ENCODE peak calls at places on chromosomes 2 and 18, in ten cellular contexts. One of them, this sample, is unnamed.

GRCh38 chr18:33959609-33960008 is 265.1 kb downstream of the NOL4 start:
- DNase-seq in AG04450: no peak
- DNase-seq in uterus: no peak
- DNase-seq in A549: no peak
- DNase-seq in right lobe of liver: no peak
- DNase-seq in IMR-90: no peak
- DNase-seq in astrocyte of the spinal cord: no peak
- DNase-seq in ovary: no peak
- DNase-seq in transverse colon: no peak
- DNase-seq in CD8-positive, alpha-beta memory T cell: no peak
- DNase-seq in this sample: no peak

GRCh38 chr2:9422321-9423099 is 818 bp downstream of the ITGB1BP1 start:
- DNase-seq in astrocyte of the spinal cord: peak; percentile 28
- DNase-seq in CD8-positive, alpha-beta memory T cell: peak; percentile 39
- DNase-seq in IMR-90: peak; percentile 33
- DNase-seq in uterus: peak; percentile 44
- DNase-seq in A549: peak; percentile 71
- DNase-seq in right lobe of liver: peak; percentile 55
- DNase-seq in transverse colon: peak; percentile 45
- DNase-seq in ovary: no peak
- DNase-seq in AG04450: no peak
- DNase-seq in this sample: peak; percentile 35

GRCh38 chr2:237593596-237594310 is 3.2 kb upstream of the RAB17 start:
- DNase-seq in astrocyte of the spinal cord: no peak
- DNase-seq in AG04450: no peak
- DNase-seq in right lobe of liver: no peak
- DNase-seq in IMR-90: no peak
- DNase-seq in A549: no peak
- DNase-seq in CD8-positive, alpha-beta memory T cell: no peak
- DNase-seq in ovary: no peak
- DNase-seq in transverse colon: no peak
- DNase-seq in uterus: no peak
- DNase-seq in this sample: no peak

GRCh38 chr18:52716926-52717325 is 376.9 kb downstream of the DCC start:
- DNase-seq in AG04450: no peak
- DNase-seq in ovary: no peak
- DNase-seq in right lobe of liver: peak; percentile 50
- DNase-seq in transverse colon: peak; percentile 73
- DNase-seq in CD8-positive, alpha-beta memory T cell: no peak
- DNase-seq in uterus: no peak
- DNase-seq in IMR-90: peak; percentile 5
- DNase-seq in A549: peak; percentile 5
- DNase-seq in astrocyte of the spinal cord: peak; percentile 53
- DNase-seq in this sample: peak; percentile 22

GRCh38 chr2:77479895-77480294 is 42.3 kb downstream of the LRRTM4 start:
- DNase-seq in IMR-90: no peak
- DNase-seq in right lobe of liver: no peak
- DNase-seq in uterus: no peak
- DNase-seq in A549: no peak
- DNase-seq in ovary: no peak
- DNase-seq in CD8-positive, alpha-beta memory T cell: no peak
- DNase-seq in astrocyte of the spinal cord: peak; percentile 43
- DNase-seq in AG04450: no peak
- DNase-seq in transverse colon: no peak
- DNase-seq in this sample: no peak

GRCh38 chr2:7180641-7181370 is 263.6 kb downstream of the RNF144A start:
- DNase-seq in ovary: peak; percentile 37
- DNase-seq in IMR-90: no peak
- DNase-seq in astrocyte of the spinal cord: peak; percentile 73
- DNase-seq in right lobe of liver: no peak
- DNase-seq in uterus: no peak
- DNase-seq in transverse colon: no peak
- DNase-seq in CD8-positive, alpha-beta memory T cell: no peak
- DNase-seq in A549: peak; percentile 47
- DNase-seq in AG04450: no peak
- DNase-seq in this sample: peak; percentile 31

GRCh38 chr2:173545364-173545734 is 190.7 kb downstream of the CDCA7 start:
- DNase-seq in right lobe of liver: no peak
- DNase-seq in IMR-90: peak; percentile 2
- DNase-seq in CD8-positive, alpha-beta memory T cell: no peak
- DNase-seq in AG04450: no peak
- DNase-seq in uterus: no peak
- DNase-seq in ovary: no peak
- DNase-seq in A549: no peak
- DNase-seq in astrocyte of the spinal cord: peak; percentile 29
- DNase-seq in transverse colon: no peak
- DNase-seq in this sample: peak; percentile 27

GRCh38 chr2:45706028-45706427 is 54.6 kb downstream of the PRKCE start:
- DNase-seq in CD8-positive, alpha-beta memory T cell: no peak
- DNase-seq in astrocyte of the spinal cord: peak; percentile 30
- DNase-seq in transverse colon: no peak
- DNase-seq in ovary: no peak
- DNase-seq in A549: no peak
- DNase-seq in right lobe of liver: no peak
- DNase-seq in AG04450: no peak
- DNase-seq in IMR-90: peak; percentile 24
- DNase-seq in uterus: no peak
- DNase-seq in this sample: peak; percentile 69

GRCh38 chr2:113149553-113150257 is 22.3 kb downstream of the IL1RN start:
- DNase-seq in transverse colon: no peak
- DNase-seq in uterus: no peak
- DNase-seq in A549: no peak
- DNase-seq in AG04450: no peak
- DNase-seq in CD8-positive, alpha-beta memory T cell: no peak
- DNase-seq in IMR-90: no peak
- DNase-seq in astrocyte of the spinal cord: no peak
- DNase-seq in ovary: no peak
- DNase-seq in right lobe of liver: no peak
- DNase-seq in this sample: no peak
- H3K4me3 ChIP-seq in transverse colon: no peak overlapping the region
- H3K4me3 ChIP-seq in uterus: no peak overlapping the region
- H3K4me3 ChIP-seq in A549: no peak overlapping the region
- H3K4me3 ChIP-seq in AG04450: no peak overlapping the region
- H3K4me3 ChIP-seq in CD8-positive, alpha-beta memory T cell: no peak overlapping the region
- H3K4me3 ChIP-seq in IMR-90: no peak overlapping the region
- H3K4me3 ChIP-seq in astrocyte of the spinal cord: no peak overlapping the region
- H3K4me3 ChIP-seq in ovary: no peak overlapping the region
- H3K4me3 ChIP-seq in right lobe of liver: no peak overlapping the region
- H3K4me3 ChIP-seq in this sample: no peak overlapping the region

GRCh38 chr18:3771121-3771971 is 321.4 kb downstream of the TGIF1 start:
- DNase-seq in transverse colon: peak; percentile 85
- DNase-seq in astrocyte of the spinal cord: peak; percentile 92
- DNase-seq in ovary: peak; percentile 90
- DNase-seq in IMR-90: peak; percentile 96
- DNase-seq in CD8-positive, alpha-beta memory T cell: peak; percentile 55
- DNase-seq in right lobe of liver: peak; percentile 87
- DNase-seq in AG04450: peak; percentile 88
- DNase-seq in A549: peak; percentile 73
- DNase-seq in uterus: peak; percentile 85
- DNase-seq in this sample: peak; percentile 91
- H3K4me3 ChIP-seq in transverse colon: no peak overlapping the region
- H3K4me3 ChIP-seq in astrocyte of the spinal cord: peak overlapping the region; percentile 43
- H3K4me3 ChIP-seq in ovary: peak overlapping the region; percentile 20
- H3K4me3 ChIP-seq in IMR-90: peak overlapping the region; percentile 60
- H3K4me3 ChIP-seq in CD8-positive, alpha-beta memory T cell: peak overlapping the region; percentile 21
- H3K4me3 ChIP-seq in right lobe of liver: peak overlapping the region; percentile 10
- H3K4me3 ChIP-seq in AG04450: peak overlapping the region; percentile 52
- H3K4me3 ChIP-seq in A549: peak overlapping the region; percentile 32
- H3K4me3 ChIP-seq in uterus: peak overlapping the region; percentile 33
- H3K4me3 ChIP-seq in this sample: peak overlapping the region; percentile 54

GRCh38 chr2:29139731-29140130 is 24.5 kb downstream of the CLIP4 start:
- DNase-seq in AG04450: no peak
- DNase-seq in uterus: no peak
- DNase-seq in ovary: no peak
- DNase-seq in IMR-90: no peak
- DNase-seq in right lobe of liver: no peak
- DNase-seq in CD8-positive, alpha-beta memory T cell: no peak
- DNase-seq in A549: no peak
- DNase-seq in transverse colon: no peak
- DNase-seq in astrocyte of the spinal cord: no peak
- DNase-seq in this sample: no peak
- H3K4me3 ChIP-seq in AG04450: no peak overlapping the region
- H3K4me3 ChIP-seq in uterus: no peak overlapping the region
- H3K4me3 ChIP-seq in ovary: no peak overlapping the region
- H3K4me3 ChIP-seq in IMR-90: no peak overlapping the region
- H3K4me3 ChIP-seq in right lobe of liver: no peak overlapping the region
- H3K4me3 ChIP-seq in CD8-positive, alpha-beta memory T cell: no peak overlapping the region
- H3K4me3 ChIP-seq in A549: no peak overlapping the region
- H3K4me3 ChIP-seq in transverse colon: no peak overlapping the region
- H3K4me3 ChIP-seq in astrocyte of the spinal cord: no peak overlapping the region
- H3K4me3 ChIP-seq in this sample: no peak overlapping the region

DNA sequence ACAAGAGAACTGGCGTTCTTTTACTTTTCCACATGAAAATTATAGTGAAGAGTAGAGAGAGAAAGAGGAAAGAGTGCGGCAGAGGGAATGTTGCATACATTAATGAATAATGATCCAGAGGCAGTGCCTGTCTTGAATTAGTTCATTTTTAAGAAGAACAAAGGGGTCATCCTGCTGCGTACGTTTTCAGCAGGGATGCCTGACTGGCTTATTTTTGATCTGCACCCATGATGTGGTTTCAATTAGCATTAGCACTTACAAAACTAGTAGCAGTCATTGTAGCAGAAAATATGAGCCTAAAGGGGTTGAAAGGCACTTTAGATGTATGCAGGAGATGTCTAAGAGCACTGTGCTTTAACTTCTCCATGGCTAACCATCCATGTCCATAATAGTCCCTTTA is 612.6 kb downstream of the NYAP2 start:
- DNase-seq in right lobe of liver: no peak
- DNase-seq in uterus: no peak
- DNase-seq in astrocyte of the spinal cord: no peak
- DNase-seq in CD8-positive, alpha-beta memory T cell: no peak
- DNase-seq in A549: no peak
- DNase-seq in IMR-90: no peak
- DNase-seq in transverse colon: no peak
- DNase-seq in AG04450: no peak
- DNase-seq in ovary: no peak
- DNase-seq in this sample: no peak
- H3K4me3 ChIP-seq in right lobe of liver: no peak overlapping the region
- H3K4me3 ChIP-seq in uterus: no peak overlapping the region
- H3K4me3 ChIP-seq in astrocyte of the spinal cord: no peak overlapping the region
- H3K4me3 ChIP-seq in CD8-positive, alpha-beta memory T cell: no peak overlapping the region
- H3K4me3 ChIP-seq in A549: no peak overlapping the region
- H3K4me3 ChIP-seq in IMR-90: no peak overlapping the region
- H3K4me3 ChIP-seq in transverse colon: no peak overlapping the region
- H3K4me3 ChIP-seq in AG04450: no peak overlapping the region
- H3K4me3 ChIP-seq in ovary: no peak overlapping the region
- H3K4me3 ChIP-seq in this sample: no peak overlapping the region

DNA sequence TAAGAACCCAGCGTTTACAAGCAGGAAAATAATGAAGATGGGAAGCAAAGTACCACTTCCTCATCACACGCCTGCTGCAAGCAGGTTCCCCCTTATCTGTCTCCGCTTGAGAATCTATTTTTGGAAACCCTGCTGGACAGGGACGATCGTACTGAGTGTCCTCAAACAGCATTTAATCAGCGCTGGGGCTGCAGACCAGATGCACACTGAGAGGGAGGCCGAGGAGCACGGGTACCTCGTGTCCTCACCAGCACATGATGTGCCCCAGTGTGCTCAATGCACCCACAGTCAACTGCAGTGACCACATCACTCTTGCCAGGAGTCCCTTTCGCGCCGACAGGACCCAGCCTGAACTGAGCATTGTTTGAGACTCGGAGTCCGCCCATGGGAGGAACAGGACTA is 160.3 kb downstream of the HDAC4 start:
- DNase-seq in ovary: no peak
- DNase-seq in uterus: peak; percentile 22
- DNase-seq in astrocyte of the spinal cord: no peak
- DNase-seq in right lobe of liver: peak; percentile 64
- DNase-seq in A549: no peak
- DNase-seq in IMR-90: no peak
- DNase-seq in AG04450: no peak
- DNase-seq in transverse colon: peak; percentile 40
- DNase-seq in CD8-positive, alpha-beta memory T cell: no peak
- DNase-seq in this sample: no peak
- H3K4me3 ChIP-seq in ovary: no peak overlapping the region
- H3K4me3 ChIP-seq in uterus: no peak overlapping the region
- H3K4me3 ChIP-seq in astrocyte of the spinal cord: no peak overlapping the region
- H3K4me3 ChIP-seq in right lobe of liver: no peak overlapping the region
- H3K4me3 ChIP-seq in A549: no peak overlapping the region
- H3K4me3 ChIP-seq in IMR-90: no peak overlapping the region
- H3K4me3 ChIP-seq in AG04450: no peak overlapping the region
- H3K4me3 ChIP-seq in transverse colon: no peak overlapping the region
- H3K4me3 ChIP-seq in CD8-positive, alpha-beta memory T cell: no peak overlapping the region
- H3K4me3 ChIP-seq in this sample: no peak overlapping the region

GRCh38 chr2:238854699-238855111 is 6.8 kb downstream of the TWIST2 start:
- DNase-seq in uterus: no peak
- DNase-seq in right lobe of liver: no peak
- DNase-seq in A549: no peak
- DNase-seq in ovary: no peak
- DNase-seq in transverse colon: no peak
- DNase-seq in AG04450: no peak
- DNase-seq in CD8-positive, alpha-beta memory T cell: no peak
- DNase-seq in IMR-90: no peak
- DNase-seq in astrocyte of the spinal cord: no peak
- DNase-seq in this sample: no peak
- H3K4me3 ChIP-seq in uterus: no peak overlapping the region
- H3K4me3 ChIP-seq in right lobe of liver: no peak overlapping the region
- H3K4me3 ChIP-seq in A549: no peak overlapping the region
- H3K4me3 ChIP-seq in ovary: no peak overlapping the region
- H3K4me3 ChIP-seq in transverse colon: no peak overlapping the region
- H3K4me3 ChIP-seq in AG04450: no peak overlapping the region
- H3K4me3 ChIP-seq in CD8-positive, alpha-beta memory T cell: no peak overlapping the region
- H3K4me3 ChIP-seq in IMR-90: no peak overlapping the region
- H3K4me3 ChIP-seq in astrocyte of the spinal cord: no peak overlapping the region
- H3K4me3 ChIP-seq in this sample: peak overlapping the region; percentile 99

GRCh38 chr18:57780318-57781127 is 22.6 kb downstream of the ATP8B1 start:
- DNase-seq in IMR-90: peak; percentile 94
- DNase-seq in A549: no peak
- DNase-seq in uterus: peak; percentile 37
- DNase-seq in astrocyte of the spinal cord: peak; percentile 95
- DNase-seq in ovary: no peak
- DNase-seq in transverse colon: no peak
- DNase-seq in CD8-positive, alpha-beta memory T cell: no peak
- DNase-seq in right lobe of liver: no peak
- DNase-seq in AG04450: peak; percentile 78
- DNase-seq in this sample: peak; percentile 75
- H3K4me3 ChIP-seq in IMR-90: peak overlapping the region; percentile 4
- H3K4me3 ChIP-seq in A549: no peak overlapping the region
- H3K4me3 ChIP-seq in uterus: no peak overlapping the region
- H3K4me3 ChIP-seq in astrocyte of the spinal cord: no peak overlapping the region
- H3K4me3 ChIP-seq in ovary: peak overlapping the region; percentile 3
- H3K4me3 ChIP-seq in transverse colon: no peak overlapping the region
- H3K4me3 ChIP-seq in CD8-positive, alpha-beta memory T cell: no peak overlapping the region
- H3K4me3 ChIP-seq in right lobe of liver: no peak overlapping the region
- H3K4me3 ChIP-seq in AG04450: peak overlapping the region; percentile 39
- H3K4me3 ChIP-seq in this sample: no peak overlapping the region

This sample was measured in AG10803.